ENCODE peak calls at places on chromosomes 3 and 15, in nine cellular contexts. B is osteocyte; T is bronchial epithelial cell; Q is DND-41; I is sigmoid colon; C is body of pancreas; P is CD4-positive, alpha-beta T cell; U is breast epithelium; D is left lung. K is an unnamed sample.

GRCh38 chr15:68289621-68290352 is 12.2 kb downstream of the FEM1B start:
- DNase-seq in B (no peak), T (no peak), Q (no peak), I (no peak), C (no peak), P (no peak), U (no peak), D (no peak), K (no peak)

GRCh38 chr3:139586420-139587017 is 47.0 kb upstream of the RBP1 start:
- DNase-seq in B (no peak), T (no peak), Q (no peak), I (no peak), C (no peak), P (no peak), U (no peak), D (no peak), K (no peak)

GRCh38 chr3:51673802-51674654 is 3.0 kb downstream of the TEX264 start:
- DNase-seq in B (no peak), T (no peak), Q (no peak), I (peak; percentile 52), C (no peak), P (no peak), U (no peak), D (no peak), K (no peak)

GRCh38 chr3:72549819-72550581 is 298.2 kb downstream of the SHQ1 start:
- DNase-seq in B (no peak), T (no peak), Q (peak; percentile 28), I (no peak), C (no peak), P (peak; percentile 1), U (no peak), D (no peak), K (no peak)

GRCh38 chr3:13210221-13210975 is 137.2 kb upstream of the IQSEC1 start:
- DNase-seq in B (no peak), T (no peak), Q (no peak), I (no peak), C (no peak), P (no peak), U (no peak), D (peak; percentile 42), K (no peak)

GRCh38 chr15:53034767-53035245 is 244.7 kb upstream of the ONECUT1 start:
- DNase-seq in B (no peak), T (no peak), Q (no peak), I (no peak), C (no peak), P (no peak), U (no peak), D (peak; percentile 29), K (no peak)

GRCh38 chr3:10977864-10978510 is 14.6 kb upstream of the SLC6A1 start:
- DNase-seq in B (no peak), T (no peak), Q (no peak), I (no peak), C (no peak), P (no peak), U (no peak), D (no peak), K (no peak)

GRCh38 chr15:31397851-31398661 is 71.4 kb downstream of the KLF13 start:
- DNase-seq in B (no peak), T (peak; percentile 54), Q (no peak), I (no peak), C (no peak), P (no peak), U (no peak), D (no peak), K (no peak)

GRCh38 chr15:22933641-22934061 is 46.5 kb downstream of the CYFIP1 start:
- DNase-seq in B (no peak), T (peak; percentile 73), Q (no peak), I (no peak), C (no peak), P (no peak), U (no peak), D (no peak), K (no peak)

GRCh38 chr3:127417709-127418559 is 130.1 kb upstream of the PRR20G start:
- DNase-seq in B (peak; percentile 48), T (no peak), Q (no peak), I (no peak), C (peak; percentile 25), P (no peak), U (no peak), D (no peak), K (no peak)

GRCh38 chr3:160413613-160414248 is 14.3 kb downstream of the SMC4 start:
- DNase-seq in B (peak; percentile 89), T (peak; percentile 74), Q (peak; percentile 75), I (no peak), C (peak; percentile 71), P (peak; percentile 49), U (no peak), D (no peak), K (no peak)

GRCh38 chr3:168517514-168518071 is 421.9 kb upstream of the GOLIM4 start:
- DNase-seq in B (no peak), T (peak; percentile 49), Q (no peak), I (no peak), C (peak; percentile 30), P (no peak), U (no peak), D (no peak), K (no peak)

GRCh38 chr15:73005450-73005849 is 46.8 kb upstream of the NEO1 start:
- DNase-seq in B (no peak), T (no peak), Q (no peak), I (no peak), C (no peak), P (no peak), U (no peak), D (no peak), K (no peak)

GRCh38 chr3:195240939-195241338 is 30.0 kb downstream of the XXYLT1 start:
- DNase-seq in B (no peak), T (peak; percentile 21), Q (no peak), I (peak; percentile 70), C (no peak), P (no peak), U (peak; percentile 31), D (peak; percentile 34), K (peak; percentile 60)

GRCh38 chr3:42032693-42033349 is 58.3 kb upstream of the TRAK1 start:
- DNase-seq in B (no peak), T (peak; percentile 59), Q (no peak), I (peak; percentile 93), C (peak; percentile 73), P (no peak), U (no peak), D (peak; percentile 90), K (no peak)

DNA sequence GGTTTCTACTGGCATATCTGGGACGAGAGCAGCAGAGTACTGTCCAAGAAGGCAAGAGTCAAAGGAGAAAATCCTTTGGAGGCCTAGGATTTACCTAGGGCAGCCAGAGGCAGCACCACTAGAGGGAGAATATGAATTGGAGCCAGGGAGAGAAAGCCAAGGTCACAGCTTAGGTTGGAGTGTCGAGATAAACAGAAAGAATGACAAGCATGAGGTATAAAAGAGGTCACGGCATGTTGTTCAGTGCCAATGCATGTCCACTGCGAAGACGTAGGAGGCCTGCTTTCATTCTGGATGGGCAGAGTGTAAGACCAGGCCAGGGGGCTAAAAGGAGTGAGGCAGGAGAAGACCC is 47.2 kb downstream of the THBS1 start:
- DNase-seq in B (no peak), T (no peak), Q (no peak), I (no peak), C (peak; percentile 28), P (no peak), U (no peak), D (no peak), K (no peak)
- TF ChIP-seq CTCF in B (peak; percentile 17), T (peak; percentile 23), Q (no peak), I (no peak), C (peak; percentile 13), P (no peak), U (no peak), D (no peak), K (no peak)

GRCh38 chr3:150183619-150184425 is 213.1 kb upstream of the PFN2 start:
- DNase-seq in B (peak; percentile 90), T (peak; percentile 70), Q (peak; percentile 23), I (peak; percentile 84), C (peak; percentile 78), P (peak; percentile 23), U (peak; percentile 56), D (peak; percentile 81), K (peak; percentile 79)
- TF ChIP-seq CTCF in B (peak; percentile 93), T (peak; percentile 79), Q (peak; percentile 51), I (peak; percentile 58), C (peak; percentile 36), P (peak; percentile 47), U (peak; percentile 48), D (peak; percentile 39), K (peak; percentile 81)

GRCh38 chr3:23760325-23760724 is 45.4 kb upstream of the UBE2E1 start:
- DNase-seq in B (no peak), T (no peak), Q (no peak), I (no peak), C (no peak), P (no peak), U (no peak), D (no peak), K (no peak)
- TF ChIP-seq CTCF in B (no peak), T (no peak), Q (peak; percentile 20), I (no peak), C (no peak), P (no peak), U (no peak), D (no peak), K (no peak)

GRCh38 chr3:187292186-187292585 is 649 bp upstream of the MASP1 start:
- DNase-seq in B (no peak), T (no peak), Q (no peak), I (no peak), C (no peak), P (no peak), U (no peak), D (no peak), K (no peak)

GRCh38 chr3:187291001-187291511 is 481 bp downstream of the MASP1 start:
- DNase-seq in B (no peak), T (no peak), Q (no peak), I (no peak), C (no peak), P (no peak), U (no peak), D (no peak), K (no peak)

GRCh38 chr3:187292631-187293513 is 1.3 kb upstream of the MASP1 start:
- DNase-seq in B (no peak), T (no peak), Q (no peak), I (no peak), C (no peak), P (no peak), U (no peak), D (no peak), K (no peak)

GRCh38 chr3:187290561-187290960 is 976 bp downstream of the MASP1 start:
- DNase-seq in B (no peak), T (no peak), Q (no peak), I (no peak), C (no peak), P (no peak), U (no peak), D (no peak), K (no peak)

DNA sequence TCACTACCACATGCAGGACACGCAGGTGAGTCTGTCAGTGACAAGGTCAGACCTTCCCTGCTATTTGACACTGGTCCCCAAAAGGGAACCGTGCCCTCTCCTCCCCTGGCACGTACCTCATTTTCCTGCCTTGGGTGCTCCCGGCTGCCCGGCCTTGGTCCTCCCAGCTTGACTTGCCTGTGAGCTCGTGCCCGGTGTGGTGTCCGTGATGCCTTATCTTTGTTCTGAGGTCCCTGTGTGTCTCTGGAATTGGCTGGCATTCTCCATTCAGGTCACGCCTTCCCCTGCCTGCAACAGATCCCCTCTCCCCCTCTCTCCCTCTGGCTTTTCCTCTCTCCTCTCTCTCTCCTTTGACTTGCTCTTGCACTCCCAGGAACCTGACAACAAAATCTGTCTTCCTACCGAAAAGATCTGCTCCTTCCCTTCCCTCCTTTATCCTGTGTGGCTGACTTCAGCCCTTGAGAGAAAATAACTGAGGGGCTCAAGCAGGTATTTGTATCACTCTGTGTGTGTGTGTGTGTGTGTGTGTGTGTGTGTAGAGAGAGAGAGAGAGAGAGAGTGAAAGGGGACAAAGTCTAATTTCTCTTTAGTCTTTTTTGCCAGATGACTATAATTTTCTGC is at the start of gene MASP1:
- DNase-seq in B (no peak), T (no peak), Q (no peak), I (no peak), C (no peak), P (no peak), U (no peak), D (no peak), K (no peak)
- TF ChIP-seq CTCF in B (no peak), T (no peak), Q (no peak), I (no peak), C (no peak), P (no peak), U (no peak), D (no peak), K (no peak)

K was measured in type B pancreatic cell.